ENCODE peak calls at places on chromosomes 7 and 10, in six cellular contexts. E is IMR-90, K is astrocyte of the cerebellum, Q is thoracic aorta, N is AG04449, U is heart right ventricle. L is an unnamed sample.
A peak's percentile ranks its signal among the peaks of the same experiment; 100 is the strongest.

GRCh38 chr7:92963599-92963998 is 127.2 kb upstream of the CDK6 start:
- DNase-seq in E (no peak), K (no peak), Q (no peak), N (no peak), U (no peak), L (no peak)

GRCh38 chr7:85097844-85098243 is 89.0 kb downstream of the SEMA3D start:
- DNase-seq in E (no peak), K (no peak), Q (no peak), N (no peak), U (no peak), L (no peak)

GRCh38 chr10:110389250-110389649 is 84.5 kb upstream of the SMNDC1 start:
- DNase-seq in E (no peak), K (no peak), Q (no peak), N (no peak), U (no peak), L (no peak)

GRCh38 chr7:140384894-140385650 is 13.3 kb downstream of the SLC37A3 start:
- DNase-seq in E (peak; percentile 15), K (no peak), Q (no peak), N (no peak), U (no peak), L (no peak)

GRCh38 chr7:64045301-64046040 is at the start of gene ZNF727:
- DNase-seq in E (no peak), K (no peak), Q (peak; percentile 23), N (no peak), U (peak; percentile 65), L (no peak)

GRCh38 chr10:21634599-21635365 is 100.8 kb downstream of the MLLT10 start:
- DNase-seq in E (peak; percentile 5), K (no peak), Q (no peak), N (no peak), U (no peak), L (no peak)

GRCh38 chr10:128400564-128400963 is 274.3 kb upstream of the MKI67 start:
- DNase-seq in E (no peak), K (no peak), Q (no peak), N (no peak), U (no peak), L (no peak)

GRCh38 chr7:117666019-117666418 is 186.2 kb downstream of the CFTR start:
- DNase-seq in E (peak; percentile 83), K (no peak), Q (no peak), N (no peak), U (no peak), L (peak; percentile 47)

GRCh38 chr10:95321554-95322301 is 30.9 kb upstream of the PDLIM1 start:
- DNase-seq in E (no peak), K (no peak), Q (no peak), N (no peak), U (no peak), L (no peak)

GRCh38 chr10:58651040-58651439 is 138.4 kb downstream of the BICC1 start:
- DNase-seq in E (peak; percentile 34), K (peak; percentile 71), Q (no peak), N (no peak), U (no peak), L (no peak)

GRCh38 chr10:32150532-32151101 is 94.4 kb upstream of the KIF5B start:
- DNase-seq in E (no peak), K (no peak), Q (no peak), N (no peak), U (no peak), L (no peak)

GRCh38 chr7:65968256-65969185 is 13.5 kb downstream of the GUSB start:
- DNase-seq in E (no peak), K (no peak), Q (no peak), N (no peak), U (no peak), L (no peak)

GRCh38 chr10:93876391-93876790 is 17.4 kb upstream of the SLC35G1 start:
- DNase-seq in E (peak; percentile 27), K (no peak), Q (no peak), N (peak; percentile 12), U (no peak), L (no peak)

GRCh38 chr10:3720228-3721019 is 64.6 kb downstream of the KLF6 start:
- DNase-seq in E (peak; percentile 88), K (no peak), Q (peak; percentile 25), N (peak; percentile 47), U (no peak), L (no peak)

GRCh38 chr10:46309511-46310142 is 22.8 kb downstream of the ANTXRL start:
- DNase-seq in E (no peak), K (no peak), Q (no peak), N (no peak), U (no peak), L (no peak)

GRCh38 chr7:5701085-5701914 is 80.2 kb downstream of the RNF216 start:
- DNase-seq in E (peak; percentile 66), K (no peak), Q (no peak), N (no peak), U (no peak), L (no peak)

GRCh38 chr7:32074787-32075570 is 4.8 kb upstream of the PDE1C start:
- DNase-seq in E (no peak), K (no peak), Q (no peak), N (no peak), U (no peak), L (no peak)

GRCh38 chr7:82179311-82179710 is 264.3 kb downstream of the CACNA2D1 start:
- DNase-seq in E (peak; percentile 31), K (no peak), Q (no peak), N (peak; percentile 31), U (no peak), L (no peak)

GRCh38 chr7:54946271-54946670 is 72.5 kb upstream of the EGFR start:
- DNase-seq in E (no peak), K (no peak), Q (no peak), N (no peak), U (no peak), L (no peak)

GRCh38 chr7:128172151-128172550 is 68.9 kb upstream of the LEP start:
- DNase-seq in E (no peak), K (no peak), Q (no peak), N (no peak), U (no peak), L (no peak)

GRCh38 chr10:68192113-68192512 is 39.8 kb downstream of the ATOH7 start:
- DNase-seq in E (peak; percentile 56), K (no peak), Q (no peak), N (no peak), U (no peak), L (no peak)

GRCh38 chr10:119206603-119207366 is 586 bp upstream of the GRK5 start:
- DNase-seq in E (peak; percentile 59), K (no peak), Q (peak; percentile 54), N (no peak), U (peak; percentile 81), L (no peak)

GRCh38 chr10:119207367-119207668 is at the start of gene GRK5:
- DNase-seq in E (peak; percentile 98), K (peak; percentile 89), Q (peak; percentile 75), N (peak; percentile 74), U (peak; percentile 96), L (no peak)

GRCh38 chr10:119207713-119208552 is 562 bp downstream of the GRK5 start:
- DNase-seq in E (peak; percentile 62), K (no peak), Q (peak; percentile 24), N (no peak), U (peak; percentile 51), L (no peak)

GRCh38 chr10:119208553-119208940 is 1.2 kb downstream of the GRK5 start:
- DNase-seq in E (no peak), K (no peak), Q (no peak), N (no peak), U (no peak), L (no peak)

GRCh38 chr10:119205926-119206602 is 1.3 kb upstream of the GRK5 start:
- DNase-seq in E (no peak), K (no peak), Q (peak; percentile 36), N (no peak), U (peak; percentile 80), L (no peak)
- H3K4me3 ChIP-seq in E (peak overlapping the region; percentile 54), K (peak overlapping the region; percentile 67), Q (peak overlapping the region; percentile 95), N (peak overlapping the region; percentile 79), U (peak overlapping the region; percentile 72), L (peak overlapping the region; percentile 73)

DNA sequence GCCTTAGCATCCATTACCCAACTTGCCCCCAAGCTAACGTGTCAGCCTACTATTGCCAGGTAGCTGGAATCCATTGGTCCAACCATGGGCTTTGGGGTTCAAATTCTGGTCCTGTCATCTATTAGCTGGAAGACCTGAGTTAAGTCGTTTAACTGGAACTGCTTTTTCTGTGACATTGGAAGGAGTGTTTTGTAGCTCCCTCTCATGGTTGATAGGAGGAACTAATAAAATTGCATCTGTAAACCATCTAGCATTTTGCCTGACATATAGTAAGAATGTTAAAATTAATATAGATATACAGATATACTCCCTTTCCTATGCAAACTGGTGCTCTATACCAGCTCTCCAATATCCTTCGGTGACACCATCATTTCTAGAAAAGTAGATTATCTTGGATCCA is 23.8 kb upstream of the SLF2 start:
- DNase-seq in E (no peak), K (no peak), Q (no peak), N (no peak), U (no peak), L (no peak)
- TF ChIP-seq CTCF in E (peak; percentile 29), K (no peak), Q (no peak), N (no peak), U (no peak), L (peak; percentile 41)

DNA sequence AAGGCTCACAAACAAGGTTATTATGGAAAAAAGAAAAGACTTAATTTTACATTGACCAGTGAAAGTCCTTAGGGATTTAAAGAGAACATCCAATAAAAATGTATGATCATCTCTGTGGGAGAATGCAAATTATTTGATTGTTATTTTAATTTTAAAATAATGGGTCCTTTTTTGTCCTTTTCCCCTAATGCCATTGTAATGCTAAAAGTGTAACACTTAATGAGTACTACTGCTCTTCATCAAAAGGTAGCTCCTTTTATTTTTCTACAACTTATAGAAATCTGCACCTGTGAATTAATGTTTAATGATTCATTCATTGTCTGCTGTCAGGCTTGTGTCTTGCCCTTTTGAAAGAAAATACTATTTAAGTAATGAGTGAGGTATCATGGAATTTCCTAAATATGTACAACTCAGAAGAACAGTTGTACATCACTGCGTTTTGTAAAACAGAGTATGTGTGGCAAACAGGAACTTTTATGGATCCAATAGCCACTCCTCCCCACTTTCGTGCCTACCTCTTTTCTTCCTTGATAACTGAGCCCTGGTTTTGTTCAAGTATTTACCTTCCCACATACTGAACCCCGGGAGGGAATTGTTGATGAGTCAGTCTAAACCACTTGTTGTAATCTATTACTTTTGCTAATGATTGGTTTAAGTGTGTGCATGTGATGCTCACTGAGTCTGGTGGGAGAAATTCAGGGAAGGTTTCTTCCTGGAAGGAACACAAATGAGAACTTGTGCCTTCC is 19.9 kb upstream of the TRUB1 start:
- DNase-seq in E (peak; percentile 37), K (peak; percentile 72), Q (no peak), N (no peak), U (no peak), L (peak; percentile 96)
- H3K4me3 ChIP-seq in E (no peak overlapping the region), K (no peak overlapping the region), Q (no peak overlapping the region), N (no peak overlapping the region), U (no peak overlapping the region), L (no peak overlapping the region)

GRCh38 chr7:76514926-76515325 is 4.6 kb downstream of the UPK3B start:
- DNase-seq in E (no peak), K (no peak), Q (no peak), N (no peak), U (no peak), L (no peak)

GRCh38 chr7:76512941-76513816 is 2.8 kb downstream of the UPK3B start:
- DNase-seq in E (no peak), K (no peak), Q (no peak), N (no peak), U (no peak), L (no peak)

GRCh38 chr7:76509931-76510877 is at the start of gene UPK3B:
- DNase-seq in E (no peak), K (no peak), Q (no peak), N (no peak), U (no peak), L (no peak)

GRCh38 chr7:76513817-76514799 is 3.8 kb downstream of the UPK3B start:
- DNase-seq in E (no peak), K (no peak), Q (no peak), N (no peak), U (no peak), L (no peak)

GRCh38 chr7:76515999-76516443 is 5.7 kb downstream of the UPK3B start:
- DNase-seq in E (peak; percentile 23), K (no peak), Q (no peak), N (no peak), U (peak; percentile 57), L (no peak)
- TF ChIP-seq CTCF in E (peak; percentile 70), K (peak; percentile 84), Q (peak; percentile 90), N (no peak), U (no peak), L (no peak)

L was measured in epithelial cell of proximal tubule.